ENCODE peak calls at places on chromosomes 16 and 17, in nine cellular contexts. Y, T, R, V, H, L, E, B and G are unnamed samples.

GRCh38 chr17:49234509-49235080 is 4.0 kb upstream of the PHOSPHO1 start:
- DNase-seq in R (peak; percentile 57), Y (no peak), T (no peak), V (no peak), L (no peak), B (no peak), E (no peak), H (no peak), G (no peak)

GRCh38 chr17:7292194-7292593 is 2.2 kb downstream of the YBX2 start:
- DNase-seq in T (no peak), B (no peak), Y (no peak), E (no peak), H (no peak), R (no peak), L (no peak), V (no peak), G (no peak)

GRCh38 chr17:72255481-72255880 is 134.7 kb downstream of the SOX9 start:
- DNase-seq in V (no peak), R (no peak), L (no peak), B (no peak), Y (no peak), T (no peak), H (no peak), E (no peak), G (no peak)

GRCh38 chr17:9021158-9021984 is at the start of gene NTN1:
- DNase-seq in E (peak; percentile 69), L (peak; percentile 15), Y (peak; percentile 54), B (peak; percentile 69), T (no peak), H (peak; percentile 58), V (peak; percentile 56), R (peak; percentile 59), G (peak; percentile 89)

GRCh38 chr16:67163164-67163902 is 1.2 kb upstream of the HSF4 start:
- DNase-seq in E (peak; percentile 58), R (peak; percentile 60), H (no peak), V (no peak), B (peak; percentile 54), L (peak; percentile 78), T (no peak), Y (no peak), G (peak; percentile 78)

GRCh38 chr17:74524751-74525725 is 6.2 kb downstream of the CD300LB start:
- DNase-seq in H (no peak), T (no peak), E (no peak), R (no peak), V (no peak), L (no peak), B (no peak), Y (no peak), G (peak; percentile 24)

GRCh38 chr16:88762258-88762870 is 22.7 kb downstream of the PIEZO1 start:
- DNase-seq in T (no peak), Y (no peak), H (no peak), E (no peak), B (no peak), R (no peak), L (no peak), V (no peak), G (no peak)

GRCh38 chr17:8122923-8123694 is 797 bp downstream of the HES7 start:
- DNase-seq in R (no peak), B (no peak), L (no peak), H (no peak), V (peak; percentile 27), E (peak; percentile 38), Y (peak; percentile 28), T (no peak), G (peak; percentile 59)

GRCh38 chr17:41632482-41633105 is 8.2 kb upstream of the KRT17 start:
- DNase-seq in B (no peak), L (no peak), E (no peak), T (no peak), R (no peak), Y (no peak), V (no peak), H (no peak), G (no peak)

GRCh38 chr17:83067718-83068261 is 11.6 kb upstream of the METRNL start:
- DNase-seq in R (peak; percentile 9), Y (no peak), H (no peak), L (peak; percentile 2), V (no peak), E (peak; percentile 50), T (no peak), B (peak; percentile 40), G (peak; percentile 29)

GRCh38 chr16:51024703-51025102 is 126.4 kb downstream of the SALL1 start:
- DNase-seq in L (no peak), H (no peak), E (no peak), B (no peak), R (no peak), V (no peak), T (no peak), Y (no peak), G (no peak)

GRCh38 chr17:6461792-6462524 is 17.7 kb downstream of the PIMREG start:
- DNase-seq in H (peak; percentile 14), E (no peak), V (no peak), B (no peak), L (no peak), T (no peak), R (no peak), Y (no peak), G (peak; percentile 16)

GRCh38 chr17:19384723-19385391 is 2.1 kb downstream of the MFAP4 start:
- DNase-seq in Y (peak; percentile 91), L (peak; percentile 63), R (peak; percentile 91), E (no peak), B (peak; percentile 53), H (peak; percentile 74), T (peak; percentile 75), V (no peak), G (peak; percentile 91)

GRCh38 chr16:48433849-48434530 is 48.8 kb upstream of the SIAH1 start:
- DNase-seq in T (no peak), H (no peak), L (no peak), R (no peak), Y (no peak), E (no peak), V (no peak), B (no peak), G (no peak)

GRCh38 chr17:8611135-8611534 is 19.4 kb downstream of the MYH10 start:
- DNase-seq in Y (no peak), V (no peak), R (no peak), E (no peak), H (no peak), L (no peak), T (no peak), B (no peak), G (no peak)

GRCh38 chr16:88941933-88942909 is 34.8 kb downstream of the CBFA2T3 start:
- DNase-seq in T (peak; percentile 50), L (peak; percentile 69), R (peak; percentile 69), H (peak; percentile 76), Y (no peak), V (peak; percentile 59), E (peak; percentile 75), B (peak; percentile 70), G (peak; percentile 66)

GRCh38 chr16:85374571-85374872 is 238.6 kb upstream of the GSE1 start:
- DNase-seq in H (no peak), E (no peak), V (no peak), L (peak; percentile 65), T (no peak), B (no peak), R (no peak), Y (no peak), G (no peak)

GRCh38 chr16:85375282-85375681 is 237.8 kb upstream of the GSE1 start:
- DNase-seq in V (no peak), Y (no peak), R (no peak), E (no peak), B (no peak), T (no peak), H (no peak), L (no peak), G (no peak)

GRCh38 chr16:85377388-85378144 is 235.6 kb upstream of the GSE1 start:
- DNase-seq in Y (no peak), T (no peak), R (no peak), E (peak; percentile 33), B (no peak), L (peak; percentile 78), H (no peak), V (no peak), G (no peak)

GRCh38 chr16:85378145-85379040 is 234.7 kb upstream of the GSE1 start:
- DNase-seq in E (no peak), H (no peak), V (no peak), R (no peak), T (no peak), B (no peak), L (peak; percentile 49), Y (no peak), G (no peak)

GRCh38 chr16:85376292-85377095 is 236.6 kb upstream of the GSE1 start:
- DNase-seq in T (no peak), E (no peak), V (no peak), B (peak; percentile 81), Y (no peak), L (peak; percentile 62), R (peak; percentile 78), H (no peak), G (peak; percentile 77)
- H3K4me1 ChIP-seq in T (no peaks in the 10 kb centered on the region), E (peaks cover 14% of the 10 kb centered on the region), V (peaks cover 4% of the 10 kb centered on the region), B (peaks cover 13% of the 10 kb centered on the region), Y (no peaks in the 10 kb centered on the region), L (peaks cover 78% of the 10 kb centered on the region), R (peaks cover 29% of the 10 kb centered on the region), H (peaks cover 15% of the 10 kb centered on the region), G (no peaks in the 10 kb centered on the region)

DNA sequence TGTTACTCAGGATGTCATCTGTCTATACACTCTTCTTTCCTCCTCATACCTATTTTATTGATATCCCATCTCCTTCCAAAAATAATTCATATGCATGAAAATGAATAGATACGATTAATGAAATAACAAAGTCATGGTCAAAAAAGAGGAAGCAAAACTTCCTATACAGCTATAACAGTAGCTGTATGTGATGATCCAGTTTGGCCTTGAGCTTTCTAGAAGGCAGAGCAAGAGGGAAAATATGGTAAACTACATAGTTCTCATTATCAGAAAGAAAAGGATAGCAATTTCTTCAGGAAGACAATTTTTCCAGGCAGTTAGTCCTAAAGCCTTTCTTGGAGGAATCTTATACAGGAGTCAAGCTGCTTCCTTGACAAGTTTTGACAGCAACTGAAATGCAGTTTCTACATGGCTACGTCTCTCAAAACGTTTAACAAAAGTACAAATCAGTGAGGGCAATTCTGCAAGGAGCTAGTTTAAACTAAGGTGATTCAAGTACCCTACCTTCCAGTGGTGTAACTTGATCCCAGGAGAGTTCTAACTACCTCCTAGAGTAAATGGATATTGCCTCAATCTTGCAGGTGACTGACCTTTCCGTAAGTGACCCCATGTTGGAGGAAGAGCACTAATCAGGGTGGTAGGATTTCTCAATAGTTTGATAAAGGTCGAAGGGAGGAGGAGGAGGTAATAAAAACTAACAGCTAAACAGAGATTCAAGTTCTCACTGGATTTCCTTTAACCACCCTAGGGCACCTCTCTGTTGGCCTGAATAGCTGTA is 1.0 kb downstream of the SPAG5 start:
- DNase-seq in T (no peak), L (no peak), R (no peak), H (no peak), E (no peak), V (no peak), Y (no peak), B (no peak), G (no peak)
- H3K4me3 ChIP-seq in T (no peak overlapping the region), L (peak overlapping the region; percentile 78), R (no peak overlapping the region), H (no peak overlapping the region), E (peak overlapping the region; percentile 46), V (peak overlapping the region; percentile 81), Y (no peak overlapping the region), B (no peak overlapping the region), G (no peak overlapping the region)

GRCh38 chr17:65041518-65041917 is 15.0 kb downstream of the GNA13 start:
- DNase-seq in R (no peak), V (no peak), H (no peak), E (no peak), T (no peak), Y (no peak), B (no peak), L (no peak), G (no peak)
- H3K4me1 ChIP-seq in R (peaks cover 8% of the 10 kb centered on the region), V (no peaks in the 10 kb centered on the region), H (peaks cover 77% of the 10 kb centered on the region), E (peaks cover 14% of the 10 kb centered on the region), T (peaks cover 21% of the 10 kb centered on the region), Y (no peaks in the 10 kb centered on the region), B (peaks cover 19% of the 10 kb centered on the region), L (no peaks in the 10 kb centered on the region), G (peaks cover 2% of the 10 kb centered on the region)

GRCh38 chr16:4096509-4096908 is 19.7 kb downstream of the ADCY9 start:
- DNase-seq in B (no peak), E (no peak), H (no peak), R (no peak), T (no peak), V (no peak), L (no peak), Y (no peak), G (no peak)
- H3K4me3 ChIP-seq in B (no peak overlapping the region), E (no peak overlapping the region), H (no peak overlapping the region), R (no peak overlapping the region), T (no peak overlapping the region), V (no peak overlapping the region), L (no peak overlapping the region), Y (no peak overlapping the region), G (no peak overlapping the region)